ENCODE peak calls at places on chromosomes 16 and 17, in four cellular contexts. Q is right cardiac atrium, D is non-pigmented ciliary epithelial cell, T is caudate nucleus. E is an unnamed sample.

GRCh38 chr17:35743911-35744328 is 9.1 kb downstream of the GAS2L2 start:
- DNase-seq in Q (no peak), D (no peak), T (no peak), E (no peak)

GRCh38 chr17:73342057-73342522 is 30.3 kb upstream of the CDC42EP4 start:
- DNase-seq in Q (peak), D (no peak), T (no peak), E (peak)

GRCh38 chr17:71022758-71023157 is 853.4 kb downstream of the KCNJ2 start:
- DNase-seq in Q (no peak), D (no peak), T (no peak), E (no peak)

GRCh38 chr16:54489225-54489781 is 202.7 kb upstream of the IRX3 start:
- DNase-seq in Q (no peak), D (no peak), T (no peak), E (no peak)

GRCh38 chr17:67365762-67366192 is 600 bp downstream of the PSMD12 start:
- DNase-seq in Q (no peak), D (no peak), T (no peak), E (no peak)

GRCh38 chr17:9568004-9568403 is 7.6 kb downstream of the STX8 start:
- DNase-seq in Q (no peak), D (no peak), T (no peak), E (no peak)

GRCh38 chr16:4303973-4304372 is 11.9 kb upstream of the GLIS2 start:
- DNase-seq in Q (no peak), D (no peak), T (peak), E (no peak)

GRCh38 chr17:43784628-43785101 is 4.4 kb downstream of the CFAP97D1 start:
- DNase-seq in Q (no peak), D (peak), T (no peak), E (no peak)

GRCh38 chr17:10616502-10617119 is 40.5 kb downstream of the MYH3 start:
- DNase-seq in Q (peak), D (peak), T (peak), E (peak)

GRCh38 chr16:71929048-71929447 is 33.7 kb downstream of the IST1 start:
- DNase-seq in Q (no peak), D (peak), T (peak), E (no peak)

GRCh38 chr16:64419832-64420231 is 702.0 kb downstream of the CDH11 start:
- DNase-seq in Q (no peak), D (no peak), T (no peak), E (no peak)

GRCh38 chr17:10888858-10889257 is 51.0 kb upstream of the PIRT start:
- DNase-seq in Q (no peak), D (no peak), T (no peak), E (no peak)

GRCh38 chr17:50514388-50514787 is 6.1 kb downstream of the MYCBPAP start:
- DNase-seq in Q (no peak), D (no peak), T (no peak), E (no peak)

GRCh38 chr16:51538707-51539604 is 387.9 kb upstream of the SALL1 start:
- DNase-seq in Q (no peak), D (peak), T (no peak), E (no peak)

GRCh38 chr17:51455931-51456330 is 195.6 kb downstream of the UTP18 start:
- DNase-seq in Q (no peak), D (no peak), T (no peak), E (no peak)

GRCh38 chr16:9798474-9798873 is 383.8 kb downstream of the GRIN2A start:
- DNase-seq in Q (no peak), D (no peak), T (no peak), E (no peak)

GRCh38 chr17:77489239-77489897 is 348.6 kb downstream of the SEC14L1 start:
- DNase-seq in Q (no peak), D (no peak), T (no peak), E (peak)

GRCh38 chr16:49608095-49608494 is 234.5 kb downstream of the C16orf78 start:
- DNase-seq in Q (no peak), D (no peak), T (no peak), E (no peak)

GRCh38 chr17:78134899-78135385 is 4.4 kb downstream of the TMC8 start:
- DNase-seq in Q (peak), D (no peak), T (no peak), E (no peak)

GRCh38 chr16:29825145-29826044 is 5.1 kb downstream of the MVP start:
- DNase-seq in Q (peak), D (peak), T (peak), E (peak)

GRCh38 chr17:64420143-64420670 is 28.7 kb upstream of the MILR1 start:
- DNase-seq in Q (no peak), D (peak), T (peak), E (no peak)

GRCh38 chr17:57954421-57955182 is 610 bp downstream of the CUEDC1 start:
- DNase-seq in Q (peak), D (no peak), T (peak), E (peak)

GRCh38 chr17:76906463-76906862 is 38.3 kb downstream of the MGAT5B start:
- DNase-seq in Q (no peak), D (no peak), T (no peak), E (no peak)

E was measured in left ventricle myocardium inferior.